ENCODE peak calls at places on chromosomes 3 and 15, in six cellular contexts. H is CD8-positive, alpha-beta memory T cell; M is astrocyte of the cerebellum; T is body of pancreas; B is CD4-positive, alpha-beta memory T cell; O is left ventricle myocardium inferior. Y is an unnamed sample.

GRCh38 chr3:145191543-145191942 is 969.4 kb downstream of the PLOD2 start:
- DNase-seq in B (no peak), T (no peak), O (no peak), M (no peak), H (no peak), Y (no peak)

GRCh38 chr15:56832125-56832524 is 86.3 kb upstream of the TCF12 start:
- DNase-seq in T (peak; percentile 92), M (no peak), B (no peak), O (peak; percentile 49), H (no peak), Y (no peak)

GRCh38 chr3:138972941-138973340 is 25.9 kb downstream of the FOXL2NB start:
- DNase-seq in H (no peak), T (no peak), B (no peak), M (no peak), O (no peak), Y (no peak)

GRCh38 chr15:93244691-93245615 is 155.9 kb upstream of the RGMA start:
- DNase-seq in T (no peak), O (no peak), M (no peak), B (no peak), H (no peak), Y (no peak)

GRCh38 chr15:69794643-69795461 is 302.9 kb downstream of the TLE3 start:
- DNase-seq in H (no peak), T (peak; percentile 69), O (no peak), M (peak; percentile 15), B (no peak), Y (no peak)

GRCh38 chr3:120743081-120743365 is 479 bp downstream of the GTF2E1 start:
- DNase-seq in T (no peak), M (peak; percentile 1), B (no peak), H (no peak), O (no peak), Y (no peak)

GRCh38 chr3:15267502-15267901 is 61.5 kb downstream of the CAPN7 start:
- DNase-seq in H (no peak), T (no peak), O (no peak), B (no peak), M (no peak), Y (no peak)

GRCh38 chr3:38458796-38459498 is 5.3 kb downstream of the ACVR2B start:
- DNase-seq in O (no peak), H (no peak), M (peak; percentile 31), T (peak; percentile 89), B (no peak), Y (no peak)

GRCh38 chr3:113754486-113755159 is 7.8 kb downstream of the ATP6V1A start:
- DNase-seq in H (no peak), M (no peak), O (no peak), B (no peak), T (no peak), Y (no peak)

GRCh38 chr15:48086582-48086981 is 34.2 kb upstream of the SLC24A5 start:
- DNase-seq in M (peak; percentile 81), H (no peak), B (no peak), T (no peak), O (no peak), Y (peak; percentile 61)

GRCh38 chr3:112338021-112338726 is 5.2 kb downstream of the CD200 start:
- DNase-seq in B (no peak), M (no peak), H (no peak), T (no peak), O (no peak), Y (no peak)

GRCh38 chr3:184505053-184505452 is 56.5 kb upstream of the EPHB3 start:
- DNase-seq in H (no peak), B (no peak), O (no peak), M (no peak), T (no peak), Y (no peak)

GRCh38 chr15:69090197-69090948 is 70.1 kb upstream of the GLCE start:
- DNase-seq in M (no peak), H (no peak), O (no peak), T (no peak), B (no peak), Y (no peak)

GRCh38 chr3:140712301-140712700 is 34.4 kb downstream of the TRIM42 start:
- DNase-seq in M (no peak), H (no peak), O (no peak), B (no peak), T (no peak), Y (no peak)

GRCh38 chr3:186075489-186075888 is 33.4 kb downstream of the ETV5 start:
- DNase-seq in O (no peak), H (no peak), B (no peak), M (no peak), T (no peak), Y (no peak)

GRCh38 chr15:78979456-78980320 is 34.8 kb upstream of the CTSH start:
- DNase-seq in B (peak; percentile 37), O (peak; percentile 29), T (peak; percentile 82), M (peak; percentile 44), H (no peak), Y (peak; percentile 35)

GRCh38 chr3:139764936-139765335 is 87.2 kb upstream of the NMNAT3 start:
- DNase-seq in T (no peak), B (no peak), H (no peak), O (no peak), M (peak; percentile 86), Y (peak; percentile 60)

GRCh38 chr3:24199775-24200247 is 254.7 kb downstream of the NR1D2 start:
- DNase-seq in M (peak; percentile 60), H (no peak), O (no peak), T (no peak), B (no peak), Y (peak; percentile 36)

GRCh38 chr3:98974442-98974841 is 72.9 kb upstream of the DCBLD2 start:
- DNase-seq in T (no peak), M (no peak), O (no peak), H (no peak), B (no peak), Y (no peak)

GRCh38 chr3:190429681-190430080 is 20.0 kb downstream of the TMEM207 start:
- DNase-seq in B (no peak), M (no peak), O (no peak), T (no peak), H (no peak), Y (no peak)

GRCh38 chr15:96535148-96535547 is 204.6 kb downstream of the NR2F2 start:
- DNase-seq in B (no peak), T (no peak), O (no peak), H (no peak), M (no peak), Y (no peak)

GRCh38 chr3:98961161-98962155 is 60.0 kb upstream of the DCBLD2 start:
- DNase-seq in M (peak; percentile 76), H (no peak), T (no peak), B (no peak), O (no peak), Y (peak; percentile 55)

GRCh38 chr3:144033863-144034262 is 62.2 kb downstream of the DIPK2A start:
- DNase-seq in T (no peak), M (no peak), H (no peak), B (no peak), O (no peak), Y (no peak)

GRCh38 chr3:87900061-87900460 is 158.7 kb downstream of the CGGBP1 start:
- DNase-seq in H (no peak), T (no peak), O (no peak), M (no peak), B (no peak), Y (no peak)

GRCh38 chr3:12663311-12663935 is 494 bp downstream of the RAF1 start:
- DNase-seq in M (no peak), H (peak; percentile 49), T (peak; percentile 48), O (peak; percentile 39), B (no peak), Y (no peak)

GRCh38 chr15:60074181-60074885 is 70.2 kb downstream of the FOXB1 start:
- DNase-seq in B (peak; percentile 8), M (no peak), H (no peak), T (peak; percentile 20), O (no peak), Y (no peak)

GRCh38 chr3:146156060-146156459 is 4.9 kb downstream of the PLOD2 start:
- DNase-seq in O (peak; percentile 25), T (no peak), H (no peak), B (no peak), M (no peak), Y (no peak)

GRCh38 chr3:195160257-195160898 is 110.6 kb downstream of the XXYLT1 start:
- DNase-seq in B (no peak), T (no peak), M (no peak), O (no peak), H (no peak), Y (no peak)

GRCh38 chr3:4067893-4068292 is 235.3 kb upstream of the SETMAR start:
- DNase-seq in H (no peak), M (no peak), B (no peak), O (no peak), T (no peak), Y (peak; percentile 89)

GRCh38 chr3:4069796-4070195 is 233.4 kb upstream of the SETMAR start:
- DNase-seq in H (no peak), B (no peak), T (no peak), M (no peak), O (no peak), Y (no peak)

GRCh38 chr3:4071481-4072184 is 231.5 kb upstream of the SETMAR start:
- DNase-seq in T (no peak), H (no peak), M (no peak), O (no peak), B (peak; percentile 18), Y (peak; percentile 75)
- H3K4me3 ChIP-seq in T (no peak overlapping the region), H (no peak overlapping the region), M (no peak overlapping the region), O (no peak overlapping the region), B (no peak overlapping the region), Y (no peak overlapping the region)

GRCh38 chr3:59480486-59480995 is 430.7 kb upstream of the CFAP20DC start:
- DNase-seq in O (no peak), M (peak; percentile 34), T (peak; percentile 16), H (no peak), B (no peak), Y (no peak)
- H3K4me3 ChIP-seq in O (no peak overlapping the region), M (no peak overlapping the region), T (no peak overlapping the region), H (no peak overlapping the region), B (no peak overlapping the region), Y (no peak overlapping the region)

GRCh38 chr3:16472593-16472992 is 40.9 kb downstream of the RFTN1 start:
- DNase-seq in B (no peak), O (no peak), H (no peak), T (no peak), M (no peak), Y (no peak)
- H3K4me3 ChIP-seq in B (no peak overlapping the region), O (no peak overlapping the region), H (no peak overlapping the region), T (no peak overlapping the region), M (no peak overlapping the region), Y (no peak overlapping the region)

DNA sequence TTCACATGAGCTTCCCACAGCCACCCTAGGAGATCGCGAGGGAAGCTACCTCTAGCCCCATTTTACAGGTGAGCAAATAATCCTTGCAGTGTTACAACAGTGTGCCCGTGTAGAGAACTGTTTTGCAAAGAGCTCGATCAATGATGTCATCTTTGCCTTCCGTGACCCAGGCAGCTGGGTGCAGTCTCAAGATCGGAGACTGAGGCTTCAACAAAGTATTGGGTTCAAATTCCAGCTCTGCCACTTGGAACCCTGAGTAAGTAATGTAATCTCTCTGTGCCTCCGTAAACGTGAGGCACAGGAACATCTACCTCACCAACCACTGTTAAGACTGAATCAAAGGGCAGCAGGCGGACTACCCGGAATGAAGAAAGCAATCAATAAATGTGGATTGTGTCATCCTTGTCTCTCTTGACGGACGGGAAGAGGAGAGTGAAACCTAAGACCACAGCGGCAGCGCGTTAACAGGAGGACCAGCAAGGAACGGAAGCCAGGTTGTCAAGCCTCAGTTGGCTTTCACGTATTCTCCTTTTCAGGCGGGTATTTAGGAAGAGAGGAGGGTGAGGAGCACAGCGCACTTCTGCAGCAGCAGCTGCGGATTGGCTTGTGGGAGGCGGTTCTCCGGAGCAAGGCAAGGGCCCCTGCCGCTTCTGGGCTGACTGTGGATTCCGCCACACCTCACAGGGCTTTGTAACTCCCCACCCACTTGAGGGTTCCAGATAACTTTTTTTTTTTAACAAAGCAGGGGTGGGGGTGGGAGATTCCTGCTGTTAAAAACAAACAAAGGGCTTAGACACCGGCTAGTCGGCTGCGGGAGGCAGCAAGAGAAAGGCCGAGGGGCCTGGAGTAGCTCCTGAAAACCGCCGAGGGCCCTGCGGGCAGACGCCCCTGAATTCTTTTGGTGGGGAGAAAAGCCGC is 1.5 kb upstream of the SMAD3 start:
- DNase-seq in H (no peak), T (peak; percentile 62), M (no peak), B (peak; percentile 65), O (peak; percentile 38), Y (no peak)
- H3K4me3 ChIP-seq in H (no peak overlapping the region), T (no peak overlapping the region), M (peak overlapping the region; percentile 99), B (no peak overlapping the region), O (peak overlapping the region; percentile 91), Y (no peak overlapping the region)